ENCODE peak calls at places on chromosomes 3 and 15, in seven cellular contexts. G is kidney, W is neuronal stem cell, Y is AG08395, V is aorta, Q is COR-L47, C is T-helper 1 cell. L is an unnamed sample.

GRCh38 chr3:172972717-172973116 is 168.3 kb downstream of the SPATA16 start:
- DNase-seq in Y (no peak), V (no peak), G (no peak), Q (no peak), C (no peak), W (no peak), L (no peak)

GRCh38 chr15:63291507-63291906 is 14.1 kb downstream of the APH1B start:
- DNase-seq in W (no peak), Y (peak), G (no peak), C (no peak), V (no peak), Q (no peak), L (peak)

GRCh38 chr3:106963446-106963845 is 413.8 kb upstream of the CCDC54 start:
- DNase-seq in G (no peak), W (no peak), Y (peak), Q (no peak), C (no peak), V (no peak), L (peak)

GRCh38 chr3:38579551-38580449 is 69.7 kb downstream of the SCN5A start:
- DNase-seq in Y (no peak), W (no peak), G (no peak), C (no peak), Q (no peak), V (peak), L (no peak)

GRCh38 chr3:9098716-9099675 is 135.7 kb upstream of the RAD18 start:
- DNase-seq in W (no peak), V (no peak), C (no peak), G (no peak), Q (peak), Y (no peak), L (no peak)

GRCh38 chr3:6448011-6448410 is 412.9 kb upstream of the GRM7 start:
- DNase-seq in W (no peak), Q (no peak), Y (no peak), G (no peak), C (no peak), V (no peak), L (no peak)

GRCh38 chr3:42652611-42653302 is 740 bp upstream of the ZBTB47 start:
- DNase-seq in G (peak), W (no peak), C (no peak), Y (peak), Q (no peak), V (no peak), L (peak)

GRCh38 chr3:171001250-171001893 is 25.1 kb downstream of the SLC2A2 start:
- DNase-seq in G (no peak), Q (no peak), V (no peak), W (no peak), Y (no peak), C (no peak), L (no peak)

GRCh38 chr3:51967384-51968174 is at the start of gene PCBP4:
- DNase-seq in Y (peak), Q (no peak), G (peak), W (no peak), C (no peak), V (peak), L (no peak)

GRCh38 chr3:65894126-65894525 is 144.6 kb downstream of the MAGI1 start:
- DNase-seq in Y (no peak), W (no peak), C (no peak), Q (no peak), V (no peak), G (no peak), L (no peak)

GRCh38 chr3:14143826-14144225 is 19.0 kb downstream of the TMEM43 start:
- DNase-seq in V (no peak), Y (peak), G (peak), W (no peak), Q (no peak), C (no peak), L (peak)

GRCh38 chr3:71532639-71533395 is 50.7 kb downstream of the FOXP1 start:
- DNase-seq in V (no peak), C (no peak), G (no peak), Q (no peak), Y (no peak), W (no peak), L (peak)

GRCh38 chr3:41598804-41599481 is 363.0 kb downstream of the ULK4 start:
- DNase-seq in C (no peak), Q (no peak), V (no peak), W (no peak), G (no peak), Y (peak), L (no peak)

GRCh38 chr15:38589502-38589901 is 24.9 kb upstream of the RASGRP1 start:
- DNase-seq in C (no peak), V (no peak), G (no peak), Y (peak), W (no peak), Q (no peak), L (peak)

GRCh38 chr3:183644244-183644643 is 8.8 kb downstream of the KLHL24 start:
- DNase-seq in G (no peak), V (no peak), Q (no peak), Y (no peak), C (no peak), W (no peak), L (no peak)

GRCh38 chr15:101288905-101289513 is 6.0 kb downstream of the SNRPA1 start:
- DNase-seq in G (no peak), V (no peak), C (peak), Q (peak), W (no peak), Y (peak), L (no peak)

GRCh38 chr3:188339410-188340295 is 185.7 kb downstream of the LPP start:
- DNase-seq in G (no peak), Q (no peak), V (no peak), Y (no peak), W (no peak), C (no peak), L (no peak)

GRCh38 chr3:30618508-30618907 is 12.1 kb downstream of the TGFBR2 start:
- DNase-seq in G (no peak), W (no peak), Q (no peak), C (no peak), Y (no peak), V (no peak), L (no peak)

GRCh38 chr15:40108061-40108854 is 421 bp downstream of the BMF start:
- DNase-seq in G (no peak), Y (peak), V (peak), Q (no peak), C (no peak), W (no peak), L (peak)

GRCh38 chr3:45552773-45553371 is 41.7 kb upstream of the LIMD1 start:
- DNase-seq in G (no peak), Y (no peak), V (no peak), W (no peak), C (no peak), Q (no peak), L (no peak)

GRCh38 chr3:141085331-141086047 is 34.3 kb downstream of the SPSB4 start:
- DNase-seq in G (no peak), Q (no peak), Y (no peak), W (no peak), V (peak), C (no peak), L (no peak)

GRCh38 chr15:60819860-60820259 is 340.9 kb upstream of the ICE2 start:
- DNase-seq in W (no peak), V (no peak), Q (no peak), C (no peak), Y (no peak), G (no peak), L (no peak)

GRCh38 chr15:82968066-82968465 is 15.5 kb upstream of the HOMER2 start:
- DNase-seq in C (no peak), Q (no peak), G (no peak), Y (peak), V (no peak), W (no peak), L (peak)

GRCh38 chr3:113287818-113288648 is 76.7 kb downstream of the BOC start:
- DNase-seq in Q (peak), W (peak), G (no peak), Y (peak), V (no peak), C (peak), L (peak)

GRCh38 chr3:25820372-25820771 is 30.5 kb downstream of the OXSM start:
- DNase-seq in Q (no peak), W (no peak), G (no peak), Y (peak), V (no peak), C (no peak), L (peak)

GRCh38 chr15:89958107-89958805 is 42.9 kb upstream of the ZNF710 start:
- DNase-seq in W (no peak), Q (no peak), G (peak), Y (no peak), C (no peak), V (no peak), L (no peak)

GRCh38 chr3:56775931-56776461 is 25.8 kb downstream of the ARHGEF3 start:
- DNase-seq in Q (no peak), G (no peak), Y (no peak), W (no peak), C (no peak), V (no peak), L (no peak)

GRCh38 chr3:111999924-112000835 is 1.5 kb downstream of the TAGLN3 start:
- DNase-seq in C (no peak), Q (no peak), G (no peak), W (no peak), V (no peak), Y (no peak), L (no peak)

GRCh38 chr3:197151562-197151961 is 121.9 kb upstream of the MELTF start:
- DNase-seq in W (no peak), Q (peak), Y (peak), G (no peak), V (no peak), C (no peak), L (peak)